ENCODE peak calls at places on chromosomes 4 and X, in seven cellular contexts. H is NB4, L is cardiac fibroblast, F is neural crest cell, O is tibial artery, K is K562, R is astrocyte of the spinal cord. E is an unnamed sample.

GRCh38 chr4:47510506-47511143 is 25.6 kb downstream of the ATP10D start:
- DNase-seq in F (no peak), H (peak; percentile 37), L (peak; percentile 48), K (no peak), R (peak; percentile 57), O (no peak), E (no peak)

GRCh38 chrX:134480061-134480460 is 20.1 kb downstream of the HPRT1 start:
- DNase-seq in H (no peak), F (no peak), O (no peak), L (peak; percentile 25), K (no peak), R (no peak), E (no peak)

GRCh38 chrX:18410038-18410437 is 15.4 kb upstream of the CDKL5 start:
- DNase-seq in O (no peak), R (peak; percentile 20), H (peak; percentile 32), L (peak; percentile 60), F (no peak), K (no peak), E (no peak)

GRCh38 chr4:25307596-25307995 is 5.0 kb upstream of the ZCCHC4 start:
- DNase-seq in F (no peak), O (no peak), R (no peak), K (no peak), H (no peak), L (peak; percentile 7), E (no peak)

GRCh38 chr4:53640576-53641459 is 49.5 kb upstream of the LNX1 start:
- DNase-seq in R (no peak), F (no peak), L (peak; percentile 46), K (no peak), H (no peak), O (no peak), E (no peak)

GRCh38 chr4:184350213-184350817 is 124.0 kb downstream of the IRF2 start:
- DNase-seq in H (no peak), F (no peak), R (no peak), L (no peak), K (no peak), O (no peak), E (no peak)

GRCh38 chr4:2390780-2391490 is 27.5 kb downstream of the ZFYVE28 start:
- DNase-seq in H (peak; percentile 80), F (no peak), O (no peak), K (no peak), R (no peak), L (no peak), E (no peak)

GRCh38 chr4:100288167-100288566 is 97.9 kb upstream of the DDIT4L start:
- DNase-seq in O (no peak), F (no peak), K (no peak), L (peak; percentile 43), H (no peak), R (no peak), E (no peak)

GRCh38 chr4:185787926-185788679 is 23.9 kb downstream of the SORBS2 start:
- DNase-seq in R (no peak), K (no peak), H (no peak), O (no peak), L (no peak), F (no peak), E (no peak)

GRCh38 chr4:113094802-113095201 is 45.3 kb downstream of the ANK2 start:
- DNase-seq in L (peak; percentile 11), H (peak; percentile 12), R (peak; percentile 40), K (peak; percentile 8), F (no peak), O (no peak), E (no peak)

GRCh38 chr4:114780205-114780604 is 181.6 kb downstream of the UGT8 start:
- DNase-seq in F (no peak), L (peak; percentile 14), O (no peak), H (peak; percentile 21), R (peak; percentile 62), K (no peak), E (peak; percentile 13)

GRCh38 chr4:147683172-147683571 is 791 bp downstream of the PRMT9 start:
- DNase-seq in O (no peak), H (peak; percentile 33), F (no peak), K (peak; percentile 20), R (peak; percentile 29), L (peak; percentile 46), E (no peak)

GRCh38 chr4:650951-651883 is 22.9 kb downstream of the ATP5ME start:
- DNase-seq in R (no peak), O (no peak), L (no peak), K (no peak), H (no peak), F (no peak), E (no peak)

GRCh38 chr4:3427706-3428446 is 13.9 kb upstream of the HGFAC start:
- DNase-seq in H (peak; percentile 43), F (no peak), O (no peak), L (no peak), R (no peak), K (no peak), E (no peak)

GRCh38 chr4:39699676-39700409 is 1.9 kb downstream of the UBE2K start:
- DNase-seq in K (peak; percentile 71), O (no peak), R (peak; percentile 37), H (peak; percentile 63), F (no peak), L (peak; percentile 43), E (no peak)

GRCh38 chr4:10983885-10984284 is 299.3 kb upstream of the CLNK start:
- DNase-seq in R (no peak), L (no peak), H (no peak), F (no peak), K (no peak), O (no peak), E (no peak)

GRCh38 chr4:3408793-3409330 is 32.9 kb upstream of the HGFAC start:
- DNase-seq in O (peak; percentile 43), K (no peak), F (no peak), L (no peak), H (no peak), R (no peak), E (no peak)

GRCh38 chrX:101417981-101418841 is 10.2 kb downstream of the HNRNPH2 start:
- DNase-seq in R (peak; percentile 49), H (peak; percentile 71), L (peak; percentile 30), F (peak; percentile 56), K (no peak), O (peak; percentile 78), E (peak; percentile 25)

GRCh38 chr4:41360214-41360910 is 103.6 kb downstream of the UCHL1 start:
- DNase-seq in K (peak; percentile 9), F (peak; percentile 45), R (peak; percentile 36), H (peak; percentile 29), L (peak; percentile 50), O (peak; percentile 88), E (peak; percentile 47)

GRCh38 chrX:135484636-135485289 is 35.7 kb upstream of the INTS6L start:
- DNase-seq in L (peak; percentile 79), F (no peak), H (peak; percentile 59), K (peak; percentile 56), O (no peak), R (peak; percentile 42), E (no peak)

GRCh38 chr4:62495039-62495438 is 1294.9 kb downstream of the ADGRL3 start:
- DNase-seq in H (no peak), K (no peak), F (no peak), O (no peak), R (no peak), L (no peak), E (no peak)

GRCh38 chr4:104064650-104065577 is 345.1 kb upstream of the TACR3 start:
- DNase-seq in F (peak; percentile 55), R (peak; percentile 53), H (peak; percentile 51), K (peak; percentile 7), O (no peak), L (peak; percentile 43), E (peak; percentile 25)

DNA sequence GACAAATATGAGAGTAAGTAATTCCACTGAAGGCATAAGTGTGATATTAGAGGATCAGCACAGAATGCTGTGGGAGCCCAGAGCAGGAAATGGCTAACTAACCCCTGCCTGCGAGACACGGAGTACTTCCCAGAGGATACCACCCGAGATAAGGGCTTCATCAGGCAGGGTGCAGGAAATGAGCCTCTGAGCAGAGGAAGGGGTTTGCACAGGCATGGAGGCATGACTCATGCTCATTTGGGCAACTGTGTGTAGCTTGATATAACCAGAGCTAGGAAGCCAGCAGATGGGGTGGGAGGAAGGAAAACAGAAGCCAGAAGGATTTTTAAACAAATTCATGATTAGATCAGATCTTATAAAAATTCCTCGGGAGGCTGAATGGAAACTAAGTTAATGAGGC is 70.0 kb upstream of the TSPAN5 start:
- DNase-seq in H (peak; percentile 84), K (peak; percentile 69), L (peak; percentile 80), F (no peak), O (no peak), R (peak; percentile 63), E (no peak)
- TF ChIP-seq CTCF in H (no peak), K (no peak), L (no peak), F (no peak), O (no peak), R (peak; percentile 2), E (no peak)

DNA sequence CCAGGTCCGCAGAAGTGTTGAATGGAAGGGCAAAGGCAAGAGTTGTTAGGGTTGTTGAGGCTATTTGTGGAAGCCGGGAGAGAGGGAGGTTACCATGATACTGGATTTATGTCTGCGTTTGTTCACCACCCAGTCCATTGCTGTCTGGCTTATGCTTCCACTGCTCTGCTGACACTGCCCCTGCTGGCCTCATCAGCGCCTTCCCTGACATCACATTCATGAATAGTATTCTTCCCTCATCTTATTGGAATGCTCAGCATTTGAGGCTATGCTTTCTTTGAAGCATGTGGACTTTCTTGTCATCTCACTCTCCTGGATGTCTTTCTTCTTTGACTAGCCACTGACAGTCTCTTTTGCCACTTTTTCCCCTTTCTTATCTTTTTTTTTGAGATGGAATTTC is 10.3 kb downstream of the GNL3L start:
- DNase-seq in O (no peak), L (peak; percentile 60), K (no peak), R (peak; percentile 55), H (no peak), F (no peak), E (no peak)
- TF ChIP-seq CTCF in O (peak; percentile 6), L (peak; percentile 11), K (no peak), R (peak; percentile 17), H (no peak), F (no peak), E (no peak)

GRCh38 chrX:50188859-50189258 is 11.9 kb downstream of the AKAP4 start:
- DNase-seq in H (no peak), O (no peak), F (no peak), R (no peak), L (no peak), K (no peak), E (no peak)
- TF ChIP-seq CTCF in H (no peak), O (no peak), F (no peak), R (no peak), L (no peak), K (no peak), E (no peak)

GRCh38 chr4:7769936-7770674 is 169.6 kb downstream of the AFAP1 start:
- DNase-seq in L (peak; percentile 49), R (no peak), K (no peak), O (peak; percentile 64), H (peak; percentile 25), F (no peak), E (no peak)
- TF ChIP-seq CTCF in L (peak; percentile 57), R (peak; percentile 67), K (peak; percentile 38), O (peak; percentile 28), H (peak; percentile 66), F (peak; percentile 57), E (peak; percentile 49)

E was measured in progenitor cell of endocrine pancreas.